ENCODE peak calls at places on chromosomes 16 and 17, in five cellular contexts. One of them, this sample, is unnamed.
A peak's percentile ranks its signal among the peaks of the same experiment; 100 is the strongest.

GRCh38 chr17:52923658-52924057 is 765.1 kb upstream of the CA10 start:
- DNase-seq in GM20000: no peak
- DNase-seq in CD4-positive, alpha-beta T cell: no peak
- DNase-seq in testis: no peak
- DNase-seq in endothelial cell of umbilical vein: no peak
- DNase-seq in this sample: no peak

GRCh38 chr17:78401246-78401645 is 22.8 kb downstream of the PGS1 start:
- DNase-seq in endothelial cell of umbilical vein: no peak
- DNase-seq in GM20000: no peak
- DNase-seq in CD4-positive, alpha-beta T cell: no peak
- DNase-seq in testis: no peak
- DNase-seq in this sample: no peak

GRCh38 chr17:55238931-55239297 is 25.8 kb upstream of the HLF start:
- DNase-seq in endothelial cell of umbilical vein: no peak
- DNase-seq in CD4-positive, alpha-beta T cell: no peak
- DNase-seq in testis: peak; percentile 25
- DNase-seq in GM20000: peak; percentile 29
- DNase-seq in this sample: peak; percentile 38

GRCh38 chr17:12730931-12731521 is 58.3 kb upstream of the ARHGAP44 start:
- DNase-seq in endothelial cell of umbilical vein: no peak
- DNase-seq in CD4-positive, alpha-beta T cell: no peak
- DNase-seq in GM20000: no peak
- DNase-seq in testis: no peak
- DNase-seq in this sample: no peak

GRCh38 chr16:50680907-50681885 is at the start of gene SNX20:
- DNase-seq in CD4-positive, alpha-beta T cell: peak; percentile 64
- DNase-seq in endothelial cell of umbilical vein: no peak
- DNase-seq in testis: peak; percentile 29
- DNase-seq in GM20000: peak; percentile 74
- DNase-seq in this sample: peak; percentile 72

GRCh38 chr17:15456972-15457722 is 10.3 kb downstream of the CDRT4 start:
- DNase-seq in endothelial cell of umbilical vein: peak; percentile 62
- DNase-seq in testis: peak; percentile 45
- DNase-seq in CD4-positive, alpha-beta T cell: no peak
- DNase-seq in GM20000: no peak
- DNase-seq in this sample: no peak

GRCh38 chr17:80968602-80969029 is 23.0 kb upstream of the CHMP6 start:
- DNase-seq in testis: peak; percentile 71
- DNase-seq in GM20000: no peak
- DNase-seq in CD4-positive, alpha-beta T cell: no peak
- DNase-seq in endothelial cell of umbilical vein: no peak
- DNase-seq in this sample: no peak

GRCh38 chr17:48240562-48241130 is 133.1 kb downstream of the SNX11 start:
- DNase-seq in CD4-positive, alpha-beta T cell: no peak
- DNase-seq in testis: no peak
- DNase-seq in GM20000: no peak
- DNase-seq in endothelial cell of umbilical vein: peak; percentile 53
- DNase-seq in this sample: no peak

GRCh38 chr17:77281024-77281903 is 140.5 kb downstream of the SEC14L1 start:
- DNase-seq in CD4-positive, alpha-beta T cell: peak; percentile 32
- DNase-seq in endothelial cell of umbilical vein: no peak
- DNase-seq in GM20000: peak; percentile 98
- DNase-seq in testis: peak; percentile 46
- DNase-seq in this sample: peak; percentile 98

GRCh38 chr16:85574672-85575475 is 38.2 kb upstream of the GSE1 start:
- DNase-seq in endothelial cell of umbilical vein: no peak
- DNase-seq in GM20000: no peak
- DNase-seq in testis: no peak
- DNase-seq in CD4-positive, alpha-beta T cell: no peak
- DNase-seq in this sample: no peak

GRCh38 chr17:19904924-19905323 is 37.2 kb upstream of the ULK2 start:
- DNase-seq in testis: peak; percentile 36
- DNase-seq in endothelial cell of umbilical vein: no peak
- DNase-seq in GM20000: no peak
- DNase-seq in CD4-positive, alpha-beta T cell: no peak
- DNase-seq in this sample: no peak

DNA sequence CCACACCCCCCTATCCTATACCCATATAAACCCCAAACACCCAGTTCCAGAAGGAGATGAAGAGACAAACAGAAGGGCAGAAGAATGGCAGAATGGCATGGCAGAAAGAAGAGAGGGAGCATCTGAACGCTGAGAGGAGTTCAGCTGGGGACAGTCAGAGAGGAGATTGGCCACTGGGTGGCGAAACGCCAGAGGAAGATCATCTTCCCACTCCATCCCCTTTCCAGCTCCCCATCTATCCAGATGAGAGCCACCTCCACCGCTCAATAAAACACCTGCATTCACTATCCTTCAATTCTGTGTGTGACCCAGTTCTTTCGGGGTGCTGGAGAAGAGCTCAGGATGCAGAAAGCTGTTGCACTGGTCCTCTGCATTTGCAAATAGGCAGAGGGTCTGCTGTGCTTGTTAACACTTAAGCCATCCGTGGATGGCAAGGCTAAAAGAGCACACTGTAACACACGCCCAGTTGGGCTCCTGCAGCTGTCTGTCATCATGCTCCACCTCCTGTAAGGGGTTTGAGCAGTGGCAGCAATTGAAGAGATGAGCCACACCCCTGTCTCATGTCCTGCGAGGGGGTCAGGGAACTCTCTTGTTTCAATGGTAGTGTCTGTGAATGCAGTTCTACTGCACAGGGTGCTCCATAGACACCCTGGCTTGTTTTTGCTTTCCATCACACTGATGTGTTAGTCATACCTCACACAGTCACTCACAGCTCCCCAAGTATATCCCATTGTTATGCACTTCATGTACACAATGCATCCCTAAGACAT is 1034.8 kb upstream of the RBFOX1 start:
- DNase-seq in testis: no peak
- DNase-seq in endothelial cell of umbilical vein: no peak
- DNase-seq in CD4-positive, alpha-beta T cell: no peak
- DNase-seq in GM20000: no peak
- DNase-seq in this sample: no peak
- TF ChIP-seq CTCF in testis: no peak
- TF ChIP-seq CTCF in endothelial cell of umbilical vein: no peak
- TF ChIP-seq CTCF in CD4-positive, alpha-beta T cell: no peak
- TF ChIP-seq CTCF in GM20000: no peak
- TF ChIP-seq CTCF in this sample: no peak

GRCh38 chr17:17078832-17079231 is 36.6 kb downstream of the MPRIP start:
- DNase-seq in testis: no peak
- DNase-seq in CD4-positive, alpha-beta T cell: no peak
- DNase-seq in endothelial cell of umbilical vein: no peak
- DNase-seq in GM20000: no peak
- DNase-seq in this sample: no peak
- TF ChIP-seq CTCF in testis: no peak
- TF ChIP-seq CTCF in CD4-positive, alpha-beta T cell: no peak
- TF ChIP-seq CTCF in endothelial cell of umbilical vein: no peak
- TF ChIP-seq CTCF in GM20000: no peak
- TF ChIP-seq CTCF in this sample: no peak

GRCh38 chr16:83199012-83199411 is 572.2 kb downstream of the CDH13 start:
- DNase-seq in endothelial cell of umbilical vein: no peak
- DNase-seq in testis: no peak
- DNase-seq in CD4-positive, alpha-beta T cell: no peak
- DNase-seq in GM20000: no peak
- DNase-seq in this sample: no peak

GRCh38 chr16:83205896-83206295 is 579.1 kb downstream of the CDH13 start:
- DNase-seq in testis: no peak
- DNase-seq in CD4-positive, alpha-beta T cell: no peak
- DNase-seq in endothelial cell of umbilical vein: no peak
- DNase-seq in GM20000: no peak
- DNase-seq in this sample: no peak

DNA sequence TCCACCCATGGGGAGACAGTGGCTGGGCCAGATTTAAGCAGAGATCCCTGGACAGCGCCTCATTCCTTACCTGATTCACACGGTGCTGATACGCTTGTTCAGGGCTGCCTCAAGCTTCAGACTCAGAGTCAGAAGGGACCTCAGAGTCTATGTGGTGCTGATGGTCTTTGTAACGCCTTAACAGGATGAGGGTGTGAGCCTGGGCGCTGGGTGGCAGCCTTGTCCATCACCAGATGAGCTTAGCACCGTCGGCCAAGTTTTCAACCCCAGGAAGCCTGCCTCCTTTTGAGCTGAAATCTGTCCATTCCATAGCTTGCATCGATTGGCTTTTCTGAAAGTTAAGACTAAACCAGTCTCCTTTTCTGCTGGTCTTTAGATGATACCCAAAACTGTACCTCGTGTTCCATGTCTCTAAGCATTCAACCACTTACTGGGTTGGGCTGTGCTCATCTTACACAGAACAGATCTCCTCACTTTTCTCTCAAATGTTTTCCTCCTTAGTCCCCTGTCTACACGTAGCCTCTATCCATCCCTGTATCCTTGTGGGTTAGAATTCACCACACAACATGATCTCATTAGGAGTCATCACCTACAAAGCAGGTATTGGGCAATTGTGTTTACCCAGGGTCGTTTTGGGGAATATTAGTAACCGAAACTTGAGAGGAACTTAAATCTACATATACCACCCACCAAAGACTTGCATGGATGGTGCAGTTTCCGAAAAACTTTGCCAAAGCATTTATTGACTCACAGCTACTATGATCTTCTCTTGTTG is 573.4 kb downstream of the CDH13 start:
- DNase-seq in GM20000: no peak
- DNase-seq in CD4-positive, alpha-beta T cell: no peak
- DNase-seq in testis: peak; percentile 58
- DNase-seq in endothelial cell of umbilical vein: no peak
- DNase-seq in this sample: no peak
- TF ChIP-seq CTCF in GM20000: no peak
- TF ChIP-seq CTCF in CD4-positive, alpha-beta T cell: no peak
- TF ChIP-seq CTCF in testis: no peak
- TF ChIP-seq CTCF in endothelial cell of umbilical vein: no peak
- TF ChIP-seq CTCF in this sample: no peak

GRCh38 chr16:81583893-81584705 is 139.5 kb downstream of the CMIP start:
- DNase-seq in GM20000: no peak
- DNase-seq in testis: no peak
- DNase-seq in CD4-positive, alpha-beta T cell: no peak
- DNase-seq in endothelial cell of umbilical vein: no peak
- DNase-seq in this sample: no peak

GRCh38 chr16:81587626-81588160 is 143.1 kb downstream of the CMIP start:
- DNase-seq in CD4-positive, alpha-beta T cell: no peak
- DNase-seq in testis: no peak
- DNase-seq in endothelial cell of umbilical vein: no peak
- DNase-seq in GM20000: no peak
- DNase-seq in this sample: no peak

GRCh38 chr16:81586421-81586820 is 141.8 kb downstream of the CMIP start:
- DNase-seq in CD4-positive, alpha-beta T cell: no peak
- DNase-seq in GM20000: no peak
- DNase-seq in endothelial cell of umbilical vein: no peak
- DNase-seq in testis: no peak
- DNase-seq in this sample: no peak

GRCh38 chr16:81586976-81587625 is 142.5 kb downstream of the CMIP start:
- DNase-seq in GM20000: no peak
- DNase-seq in testis: no peak
- DNase-seq in endothelial cell of umbilical vein: no peak
- DNase-seq in CD4-positive, alpha-beta T cell: no peak
- DNase-seq in this sample: no peak

GRCh38 chr16:81585785-81586184 is 141.2 kb downstream of the CMIP start:
- DNase-seq in testis: no peak
- DNase-seq in endothelial cell of umbilical vein: no peak
- DNase-seq in GM20000: no peak
- DNase-seq in CD4-positive, alpha-beta T cell: no peak
- DNase-seq in this sample: no peak
- TF ChIP-seq CTCF in testis: no peak
- TF ChIP-seq CTCF in endothelial cell of umbilical vein: peak; percentile 23
- TF ChIP-seq CTCF in GM20000: no peak
- TF ChIP-seq CTCF in CD4-positive, alpha-beta T cell: no peak
- TF ChIP-seq CTCF in this sample: no peak

DNA sequence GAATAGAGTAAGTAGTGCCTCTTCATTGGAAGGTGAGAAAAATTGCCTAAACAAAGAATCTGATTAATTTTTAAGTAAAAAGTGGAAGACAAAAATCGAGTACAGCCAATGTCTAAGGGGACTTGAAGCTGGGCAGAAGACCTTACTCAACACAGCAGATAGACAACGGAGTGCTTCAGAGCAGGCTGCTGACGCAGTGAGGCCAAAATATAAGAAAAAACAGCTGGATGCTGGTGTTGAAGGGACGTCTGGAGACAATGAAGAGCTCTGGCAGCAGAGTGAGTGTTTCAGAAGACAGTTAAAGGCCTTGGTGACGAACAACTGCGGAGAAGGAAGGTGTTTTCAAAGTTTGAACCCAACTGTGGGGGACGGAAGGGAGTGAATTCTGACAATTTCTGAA is 169.8 kb downstream of the MRTFB start:
- DNase-seq in endothelial cell of umbilical vein: no peak
- DNase-seq in testis: no peak
- DNase-seq in CD4-positive, alpha-beta T cell: no peak
- DNase-seq in GM20000: no peak
- DNase-seq in this sample: no peak
- TF ChIP-seq CTCF in endothelial cell of umbilical vein: no peak
- TF ChIP-seq CTCF in testis: no peak
- TF ChIP-seq CTCF in CD4-positive, alpha-beta T cell: no peak
- TF ChIP-seq CTCF in GM20000: no peak
- TF ChIP-seq CTCF in this sample: no peak

DNA sequence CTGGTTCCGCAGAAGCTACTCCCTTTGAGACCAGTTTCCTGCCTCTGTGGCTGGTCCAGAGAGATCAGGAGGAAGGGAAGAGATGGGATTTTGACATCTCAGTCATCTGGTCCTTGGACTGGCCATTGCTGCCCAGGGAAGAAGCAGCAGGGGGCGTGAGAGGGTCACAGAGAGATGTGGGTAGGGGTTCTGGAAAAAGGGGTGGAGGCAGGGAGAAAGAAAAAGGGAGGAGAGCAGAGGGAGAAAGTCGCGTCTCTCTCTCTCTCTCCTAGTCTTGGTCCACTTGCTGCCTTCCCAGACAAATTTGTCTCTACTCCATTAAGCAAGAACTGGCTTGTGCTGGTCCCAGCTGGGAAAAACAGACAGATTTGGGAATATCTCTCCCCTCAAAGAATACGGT is 4.4 kb downstream of the SHBG start:
- DNase-seq in CD4-positive, alpha-beta T cell: no peak
- DNase-seq in endothelial cell of umbilical vein: peak; percentile 51
- DNase-seq in testis: peak; percentile 64
- DNase-seq in GM20000: no peak
- DNase-seq in this sample: peak; percentile 31
- TF ChIP-seq CTCF in CD4-positive, alpha-beta T cell: no peak
- TF ChIP-seq CTCF in endothelial cell of umbilical vein: peak; percentile 60
- TF ChIP-seq CTCF in testis: peak; percentile 37
- TF ChIP-seq CTCF in GM20000: peak; percentile 40
- TF ChIP-seq CTCF in this sample: peak; percentile 63

GRCh38 chr16:8251727-8252126 is 338.6 kb downstream of the TMEM114 start:
- DNase-seq in GM20000: no peak
- DNase-seq in testis: no peak
- DNase-seq in CD4-positive, alpha-beta T cell: no peak
- DNase-seq in endothelial cell of umbilical vein: no peak
- DNase-seq in this sample: no peak
- TF ChIP-seq CTCF in GM20000: no peak
- TF ChIP-seq CTCF in testis: no peak
- TF ChIP-seq CTCF in CD4-positive, alpha-beta T cell: no peak
- TF ChIP-seq CTCF in endothelial cell of umbilical vein: no peak
- TF ChIP-seq CTCF in this sample: no peak

GRCh38 chr17:63436523-63437110 is 9.5 kb downstream of the CYB561 start:
- DNase-seq in endothelial cell of umbilical vein: peak; percentile 27
- DNase-seq in CD4-positive, alpha-beta T cell: no peak
- DNase-seq in testis: peak; percentile 55
- DNase-seq in GM20000: no peak
- DNase-seq in this sample: no peak
- TF ChIP-seq CTCF in endothelial cell of umbilical vein: peak; percentile 31
- TF ChIP-seq CTCF in CD4-positive, alpha-beta T cell: no peak
- TF ChIP-seq CTCF in testis: peak; percentile 14
- TF ChIP-seq CTCF in GM20000: no peak
- TF ChIP-seq CTCF in this sample: peak; percentile 21

GRCh38 chr16:57873218-57873617 is 70.9 kb upstream of the KIFC3 start:
- DNase-seq in GM20000: no peak
- DNase-seq in testis: no peak
- DNase-seq in CD4-positive, alpha-beta T cell: no peak
- DNase-seq in endothelial cell of umbilical vein: no peak
- DNase-seq in this sample: no peak
- TF ChIP-seq CTCF in GM20000: no peak
- TF ChIP-seq CTCF in testis: no peak
- TF ChIP-seq CTCF in CD4-positive, alpha-beta T cell: no peak
- TF ChIP-seq CTCF in endothelial cell of umbilical vein: no peak
- TF ChIP-seq CTCF in this sample: no peak

This sample was measured in GM13977.